ENCODE peak calls at places on chromosomes 1 and 21, in nine cellular contexts. One of them, this sample, is unnamed.
A peak's percentile ranks its signal among the peaks of the same experiment; 100 is the strongest.

GRCh38 chr1:41278076-41278475 is 36.0 kb upstream of the SCMH1 start:
- DNase-seq in mammary epithelial cell: no peak
- DNase-seq in NT2/D1: no peak
- DNase-seq in neuronal stem cell: no peak
- DNase-seq in H9: no peak
- DNase-seq in IMR-90: no peak
- DNase-seq in mesendoderm: no peak
- DNase-seq in mesenchymal stem cell: no peak
- DNase-seq in endothelial cell of umbilical vein: no peak
- DNase-seq in this sample: no peak

GRCh38 chr1:192311281-192311680 is 5.5 kb upstream of the RGS21 start:
- DNase-seq in mesenchymal stem cell: peak; percentile 61
- DNase-seq in IMR-90: peak; percentile 80
- DNase-seq in mammary epithelial cell: peak; percentile 10
- DNase-seq in NT2/D1: peak; percentile 6
- DNase-seq in neuronal stem cell: no peak
- DNase-seq in mesendoderm: peak; percentile 11
- DNase-seq in endothelial cell of umbilical vein: peak; percentile 84
- DNase-seq in H9: no peak
- DNase-seq in this sample: peak; percentile 78

GRCh38 chr1:209886219-209886536 is 51.8 kb upstream of the SYT14 start:
- DNase-seq in mesenchymal stem cell: no peak
- DNase-seq in H9: no peak
- DNase-seq in endothelial cell of umbilical vein: peak; percentile 21
- DNase-seq in NT2/D1: no peak
- DNase-seq in mammary epithelial cell: no peak
- DNase-seq in neuronal stem cell: no peak
- DNase-seq in IMR-90: no peak
- DNase-seq in mesendoderm: no peak
- DNase-seq in this sample: no peak

GRCh38 chr1:231969078-231969477 is 342.5 kb downstream of the DISC1 start:
- DNase-seq in neuronal stem cell: no peak
- DNase-seq in NT2/D1: no peak
- DNase-seq in IMR-90: no peak
- DNase-seq in H9: no peak
- DNase-seq in mammary epithelial cell: no peak
- DNase-seq in endothelial cell of umbilical vein: no peak
- DNase-seq in mesenchymal stem cell: peak; percentile 32
- DNase-seq in mesendoderm: no peak
- DNase-seq in this sample: no peak

GRCh38 chr1:114353233-114353632 is 157.8 kb downstream of the TRIM33 start:
- DNase-seq in NT2/D1: no peak
- DNase-seq in mammary epithelial cell: peak; percentile 48
- DNase-seq in mesenchymal stem cell: no peak
- DNase-seq in H9: no peak
- DNase-seq in neuronal stem cell: no peak
- DNase-seq in mesendoderm: peak; percentile 42
- DNase-seq in endothelial cell of umbilical vein: peak; percentile 16
- DNase-seq in IMR-90: peak; percentile 80
- DNase-seq in this sample: peak; percentile 28

GRCh38 chr1:202643397-202644218 is 66.6 kb downstream of the SYT2 start:
- DNase-seq in mesenchymal stem cell: peak; percentile 18
- DNase-seq in IMR-90: no peak
- DNase-seq in NT2/D1: peak; percentile 64
- DNase-seq in neuronal stem cell: no peak
- DNase-seq in H9: no peak
- DNase-seq in mesendoderm: peak; percentile 91
- DNase-seq in mammary epithelial cell: no peak
- DNase-seq in endothelial cell of umbilical vein: no peak
- DNase-seq in this sample: peak; percentile 49

GRCh38 chr1:200165493-200166220 is 138.1 kb downstream of the NR5A2 start:
- DNase-seq in NT2/D1: no peak
- DNase-seq in neuronal stem cell: no peak
- DNase-seq in mesendoderm: no peak
- DNase-seq in IMR-90: no peak
- DNase-seq in mammary epithelial cell: no peak
- DNase-seq in endothelial cell of umbilical vein: no peak
- DNase-seq in mesenchymal stem cell: no peak
- DNase-seq in H9: no peak
- DNase-seq in this sample: no peak

GRCh38 chr1:12508849-12509248 is 109.2 kb downstream of the DHRS3 start:
- DNase-seq in mammary epithelial cell: no peak
- DNase-seq in mesendoderm: no peak
- DNase-seq in NT2/D1: no peak
- DNase-seq in H9: no peak
- DNase-seq in IMR-90: no peak
- DNase-seq in neuronal stem cell: no peak
- DNase-seq in mesenchymal stem cell: no peak
- DNase-seq in endothelial cell of umbilical vein: no peak
- DNase-seq in this sample: no peak

GRCh38 chr1:244761279-244761678 is 74.2 kb upstream of the COX20 start:
- DNase-seq in NT2/D1: no peak
- DNase-seq in mammary epithelial cell: no peak
- DNase-seq in endothelial cell of umbilical vein: no peak
- DNase-seq in neuronal stem cell: no peak
- DNase-seq in mesenchymal stem cell: no peak
- DNase-seq in H9: no peak
- DNase-seq in IMR-90: no peak
- DNase-seq in mesendoderm: peak; percentile 29
- DNase-seq in this sample: no peak

GRCh38 chr1:109630081-109630880 is 10.6 kb downstream of the AMPD2 start:
- DNase-seq in neuronal stem cell: no peak
- DNase-seq in mesenchymal stem cell: no peak
- DNase-seq in mammary epithelial cell: no peak
- DNase-seq in NT2/D1: no peak
- DNase-seq in H9: peak; percentile 66
- DNase-seq in mesendoderm: peak; percentile 34
- DNase-seq in endothelial cell of umbilical vein: no peak
- DNase-seq in IMR-90: no peak
- DNase-seq in this sample: peak; percentile 52

GRCh38 chr1:207999274-207999915 is 88.5 kb upstream of the CD34 start:
- DNase-seq in endothelial cell of umbilical vein: no peak
- DNase-seq in H9: no peak
- DNase-seq in NT2/D1: no peak
- DNase-seq in mesenchymal stem cell: no peak
- DNase-seq in mesendoderm: no peak
- DNase-seq in neuronal stem cell: no peak
- DNase-seq in IMR-90: no peak
- DNase-seq in mammary epithelial cell: no peak
- DNase-seq in this sample: no peak

GRCh38 chr1:16006552-16007485 is 2.8 kb downstream of the SRARP start:
- DNase-seq in neuronal stem cell: no peak
- DNase-seq in IMR-90: peak; percentile 18
- DNase-seq in mammary epithelial cell: peak; percentile 83
- DNase-seq in mesendoderm: peak; percentile 48
- DNase-seq in NT2/D1: no peak
- DNase-seq in H9: peak; percentile 31
- DNase-seq in endothelial cell of umbilical vein: no peak
- DNase-seq in mesenchymal stem cell: no peak
- DNase-seq in this sample: peak; percentile 36

GRCh38 chr1:234396871-234397270 is 23.6 kb downstream of the COA6 start:
- DNase-seq in mesendoderm: no peak
- DNase-seq in mammary epithelial cell: no peak
- DNase-seq in IMR-90: no peak
- DNase-seq in neuronal stem cell: no peak
- DNase-seq in NT2/D1: no peak
- DNase-seq in endothelial cell of umbilical vein: no peak
- DNase-seq in H9: no peak
- DNase-seq in mesenchymal stem cell: no peak
- DNase-seq in this sample: no peak

GRCh38 chr1:9466780-9467755 is 72.2 kb upstream of the SLC25A33 start:
- DNase-seq in mesendoderm: no peak
- DNase-seq in mammary epithelial cell: peak; percentile 14
- DNase-seq in NT2/D1: no peak
- DNase-seq in IMR-90: peak; percentile 10
- DNase-seq in mesenchymal stem cell: no peak
- DNase-seq in H9: no peak
- DNase-seq in neuronal stem cell: no peak
- DNase-seq in endothelial cell of umbilical vein: no peak
- DNase-seq in this sample: peak; percentile 52

DNA sequence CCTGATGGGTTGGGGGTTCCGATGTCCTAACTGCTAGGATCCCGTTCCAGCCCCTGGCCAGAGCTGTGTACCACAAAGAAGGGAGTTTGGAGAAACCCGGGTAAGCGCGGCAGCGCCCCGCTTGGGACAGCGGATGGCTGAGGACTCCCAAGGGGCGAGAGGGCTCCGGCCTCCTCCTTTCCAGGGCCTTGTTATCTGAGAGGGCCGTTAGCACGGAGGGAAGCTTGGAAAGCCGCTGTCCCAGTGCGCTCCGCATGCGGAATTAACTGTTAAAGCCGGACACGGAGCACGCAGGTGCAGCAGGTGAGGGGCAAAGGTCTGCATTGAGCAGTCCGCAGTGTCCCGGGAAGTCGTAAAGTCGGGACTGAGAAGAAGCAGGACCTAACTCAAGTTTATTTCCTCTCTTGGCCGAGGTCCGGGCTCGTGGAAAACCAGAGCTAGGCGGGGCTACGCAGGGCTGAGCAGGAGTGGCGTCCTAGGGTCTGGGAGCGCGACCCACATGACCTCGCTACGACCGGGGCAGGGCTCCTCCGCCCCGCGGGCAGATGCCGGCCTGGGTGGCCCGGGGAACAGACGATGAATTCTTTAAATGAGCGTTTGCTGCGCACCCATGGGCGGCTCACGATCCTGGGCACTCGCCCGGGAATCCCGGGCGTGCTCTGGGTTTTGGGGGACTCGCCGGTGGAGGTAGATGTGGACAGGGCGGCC is 4.5 kb downstream of the LHX4 start:
- DNase-seq in mammary epithelial cell: no peak
- DNase-seq in neuronal stem cell: no peak
- DNase-seq in mesenchymal stem cell: no peak
- DNase-seq in IMR-90: no peak
- DNase-seq in mesendoderm: peak; percentile 69
- DNase-seq in NT2/D1: no peak
- DNase-seq in endothelial cell of umbilical vein: no peak
- DNase-seq in H9: peak; percentile 80
- DNase-seq in this sample: no peak
- H3K9ac ChIP-seq in mammary epithelial cell: no peak overlapping the region
- H3K9ac ChIP-seq in neuronal stem cell: no peak overlapping the region
- H3K9ac ChIP-seq in mesenchymal stem cell: no peak overlapping the region
- H3K9ac ChIP-seq in IMR-90: no peak overlapping the region
- H3K9ac ChIP-seq in mesendoderm: no peak overlapping the region
- H3K9ac ChIP-seq in NT2/D1: peak overlapping the region; percentile 39
- H3K9ac ChIP-seq in endothelial cell of umbilical vein: no peak overlapping the region
- H3K9ac ChIP-seq in H9: no peak overlapping the region
- H3K9ac ChIP-seq in this sample: no peak overlapping the region

GRCh38 chr1:84698151-84698651 is 7.9 kb upstream of the SSX2IP start:
- DNase-seq in mesenchymal stem cell: peak; percentile 80
- DNase-seq in neuronal stem cell: no peak
- DNase-seq in H9: no peak
- DNase-seq in endothelial cell of umbilical vein: peak; percentile 76
- DNase-seq in NT2/D1: no peak
- DNase-seq in mesendoderm: no peak
- DNase-seq in mammary epithelial cell: peak; percentile 37
- DNase-seq in IMR-90: peak; percentile 94
- DNase-seq in this sample: peak; percentile 89
- H3K4me1 ChIP-seq in mesenchymal stem cell: peaks cover 2% of the 10 kb centered on the region
- H3K4me1 ChIP-seq in neuronal stem cell: peaks cover 4% of the 10 kb centered on the region
- H3K4me1 ChIP-seq in H9: peaks cover 15% of the 10 kb centered on the region
- H3K4me1 ChIP-seq in endothelial cell of umbilical vein: peaks cover 14% of the 10 kb centered on the region
- H3K4me1 ChIP-seq in NT2/D1: no peaks in the 10 kb centered on the region
- H3K4me1 ChIP-seq in mesendoderm: peaks cover 2% of the 10 kb centered on the region
- H3K4me1 ChIP-seq in mammary epithelial cell: peaks cover 20% of the 10 kb centered on the region
- H3K4me1 ChIP-seq in IMR-90: peaks cover 13% of the 10 kb centered on the region
- H3K4me1 ChIP-seq in this sample: peaks cover 22% of the 10 kb centered on the region

DNA sequence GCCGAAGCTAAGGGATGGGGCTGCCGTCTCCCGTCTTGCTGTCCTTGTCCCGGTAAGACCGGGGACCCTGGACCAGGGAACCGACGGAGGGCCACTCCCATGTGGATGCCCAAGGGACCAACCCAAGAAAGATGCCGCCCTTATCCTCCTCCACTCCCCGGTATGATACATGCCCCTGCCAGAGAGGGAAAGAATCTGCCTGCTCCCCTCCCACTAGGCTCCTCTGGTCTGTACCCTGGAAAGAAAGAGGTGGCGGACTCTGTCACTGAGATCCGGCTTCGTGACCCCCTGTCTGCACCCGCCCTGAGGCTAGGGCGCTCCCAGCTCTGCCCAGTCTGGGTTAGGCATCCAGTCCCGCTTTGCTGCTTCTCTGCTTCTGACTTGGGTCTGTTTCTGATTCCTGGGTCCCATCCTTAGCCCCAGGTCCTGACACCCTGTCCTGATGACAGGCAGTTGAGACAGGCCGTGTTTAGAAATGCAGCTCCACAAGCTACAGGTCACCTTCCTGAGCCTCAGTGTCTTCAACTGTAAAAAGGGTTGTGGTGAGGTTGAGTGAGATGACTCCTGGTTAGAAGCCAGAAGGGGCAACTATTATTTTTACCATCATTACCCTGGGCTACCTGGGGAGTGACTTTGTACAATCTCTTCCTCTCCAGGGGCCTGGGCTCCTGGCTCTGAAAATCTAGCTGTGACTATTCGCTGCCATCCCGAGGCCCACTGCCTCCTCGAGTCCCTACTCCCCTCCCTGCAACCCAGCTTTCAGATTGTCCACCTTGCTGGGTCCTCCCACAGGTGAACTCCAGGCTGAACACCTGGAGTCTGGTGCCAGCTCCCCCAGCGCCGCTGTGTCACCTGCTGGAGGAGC is 3.7 kb downstream of the MATN1 start:
- DNase-seq in mesenchymal stem cell: peak; percentile 74
- DNase-seq in mesendoderm: no peak
- DNase-seq in NT2/D1: no peak
- DNase-seq in IMR-90: peak; percentile 50
- DNase-seq in mammary epithelial cell: no peak
- DNase-seq in endothelial cell of umbilical vein: peak; percentile 78
- DNase-seq in neuronal stem cell: peak; percentile 91
- DNase-seq in H9: no peak
- DNase-seq in this sample: no peak
- H3K9ac ChIP-seq in mesenchymal stem cell: peak overlapping the region; percentile 94
- H3K9ac ChIP-seq in mesendoderm: no peak overlapping the region
- H3K9ac ChIP-seq in NT2/D1: peak overlapping the region; percentile 75
- H3K9ac ChIP-seq in IMR-90: peak overlapping the region; percentile 15
- H3K9ac ChIP-seq in mammary epithelial cell: peak overlapping the region; percentile 8
- H3K9ac ChIP-seq in endothelial cell of umbilical vein: no peak overlapping the region
- H3K9ac ChIP-seq in neuronal stem cell: peak overlapping the region; percentile 65
- H3K9ac ChIP-seq in H9: no peak overlapping the region
- H3K9ac ChIP-seq in this sample: peak overlapping the region; percentile 82

DNA sequence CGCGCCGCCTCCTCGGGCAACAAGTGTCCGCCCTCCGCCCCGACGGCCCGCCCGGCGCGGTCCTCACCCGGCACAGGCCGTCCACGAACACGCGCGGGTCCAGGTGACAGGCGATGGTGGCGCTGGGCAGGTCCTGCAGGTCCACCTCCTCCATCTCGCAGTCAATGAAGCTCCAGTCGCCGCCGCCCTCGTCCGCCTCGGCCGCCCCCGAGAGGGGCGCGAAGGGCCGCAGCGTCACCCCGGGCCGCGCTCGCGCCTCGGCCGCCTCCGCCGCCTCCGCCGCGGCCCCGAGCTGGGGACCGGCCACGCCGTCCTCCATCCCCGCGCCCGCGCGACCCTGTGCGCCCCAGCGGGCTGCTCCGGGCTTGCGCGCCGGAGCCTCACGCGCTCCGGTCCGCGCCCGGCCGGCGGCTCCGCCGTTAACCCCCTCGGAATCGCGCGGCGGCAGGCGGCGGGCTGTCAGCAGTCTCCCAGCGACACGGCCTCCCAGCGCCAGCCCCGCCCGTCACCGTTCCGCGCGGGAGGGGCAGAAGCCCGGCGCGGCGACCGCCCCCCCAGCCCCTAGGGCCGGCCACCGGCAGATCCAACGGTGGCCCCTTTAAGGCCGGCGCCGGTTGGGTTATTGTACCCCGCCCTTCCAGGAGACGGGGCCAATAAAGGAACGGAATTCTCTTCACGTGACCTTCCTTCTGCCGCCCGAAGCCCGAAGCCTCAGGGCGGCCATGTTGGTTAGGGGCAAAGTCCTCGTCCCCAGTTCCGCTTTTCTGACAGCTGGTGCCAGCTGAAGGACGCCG is at the start of gene RCAN1:
- DNase-seq in endothelial cell of umbilical vein: peak; percentile 92
- DNase-seq in mesendoderm: peak; percentile 95
- DNase-seq in neuronal stem cell: peak; percentile 90
- DNase-seq in mammary epithelial cell: peak; percentile 91
- DNase-seq in NT2/D1: peak; percentile 94
- DNase-seq in IMR-90: peak; percentile 91
- DNase-seq in H9: peak; percentile 90
- DNase-seq in mesenchymal stem cell: peak; percentile 96
- DNase-seq in this sample: peak; percentile 98
- H3K4me1 ChIP-seq in endothelial cell of umbilical vein: peaks cover 4% of the 10 kb centered on the region
- H3K4me1 ChIP-seq in mesendoderm: no peaks in the 10 kb centered on the region
- H3K4me1 ChIP-seq in neuronal stem cell: peaks cover 3% of the 10 kb centered on the region
- H3K4me1 ChIP-seq in mammary epithelial cell: no peaks in the 10 kb centered on the region
- H3K4me1 ChIP-seq in NT2/D1: no peaks in the 10 kb centered on the region
- H3K4me1 ChIP-seq in IMR-90: peaks cover 2% of the 10 kb centered on the region
- H3K4me1 ChIP-seq in H9: no peaks in the 10 kb centered on the region
- H3K4me1 ChIP-seq in mesenchymal stem cell: peaks cover 6% of the 10 kb centered on the region
- H3K4me1 ChIP-seq in this sample: peaks cover 6% of the 10 kb centered on the region